ENCODE peak calls at places on chromosomes 12 and 14, in five cellular contexts. X, F, C, T and V are unnamed samples.

GRCh38 chr12:130924946-130925345 is 28.8 kb upstream of the ADGRD1 start:
- DNase-seq in X (no peak), F (peak), C (no peak), T (no peak), V (no peak)

GRCh38 chr12:56040963-56041578 is 647 bp upstream of the RPS26 start:
- DNase-seq in X (no peak), F (no peak), C (no peak), T (no peak), V (no peak)

GRCh38 chr12:48004941-48005749 is 869 bp upstream of the COL2A1 start:
- DNase-seq in X (no peak), F (no peak), C (no peak), T (no peak), V (no peak)

GRCh38 chr14:74945852-74946658 is 9.3 kb downstream of the PGF start:
- DNase-seq in X (no peak), F (peak), C (peak), T (peak), V (no peak)

GRCh38 chr12:48351022-48351708 is 446 bp upstream of the ZNF641 start:
- DNase-seq in X (no peak), F (peak), C (peak), T (peak), V (no peak)

GRCh38 chr12:21323736-21324135 is 11.0 kb downstream of the SLCO1A2 start:
- DNase-seq in X (no peak), F (no peak), C (no peak), T (no peak), V (no peak)

GRCh38 chr12:52667509-52667908 is 12.7 kb downstream of the KRT1 start:
- DNase-seq in X (no peak), F (no peak), C (no peak), T (no peak), V (no peak)

GRCh38 chr14:75645051-75645450 is 15.6 kb downstream of the ERG28 start:
- DNase-seq in X (no peak), F (no peak), C (no peak), T (no peak), V (no peak)

GRCh38 chr12:132488127-132489077 is 1.5 kb upstream of the FBRSL1 start:
- DNase-seq in X (peak), F (peak), C (no peak), T (peak), V (peak)

GRCh38 chr14:20866963-20867362 is 24.2 kb upstream of the RNASE3 start:
- DNase-seq in X (no peak), F (no peak), C (no peak), T (no peak), V (no peak)

GRCh38 chr12:7907009-7907408 is 29.0 kb downstream of the SLC2A3 start:
- DNase-seq in X (no peak), F (no peak), C (no peak), T (no peak), V (no peak)

GRCh38 chr12:89661706-89662330 is 46.8 kb downstream of the ATP2B1 start:
- DNase-seq in X (no peak), F (no peak), C (no peak), T (no peak), V (no peak)

GRCh38 chr14:54772451-54772881 is 130.2 kb downstream of the GCH1 start:
- DNase-seq in X (no peak), F (no peak), C (no peak), T (no peak), V (no peak)

GRCh38 chr14:23538785-23539184 is 12.8 kb downstream of the ZFHX2 start:
- DNase-seq in X (no peak), F (no peak), C (no peak), T (no peak), V (no peak)

GRCh38 chr12:3363608-3364007 is 127.4 kb upstream of the PRMT8 start:
- DNase-seq in X (no peak), F (no peak), C (no peak), T (peak), V (no peak)

GRCh38 chr12:28824849-28825248 is 324.2 kb upstream of the FAR2 start:
- DNase-seq in X (no peak), F (no peak), C (no peak), T (no peak), V (no peak)

GRCh38 chr12:130988261-130989175 is 34.8 kb downstream of the ADGRD1 start:
- DNase-seq in X (no peak), F (no peak), C (no peak), T (no peak), V (no peak)

GRCh38 chr12:50615534-50616296 is 110.9 kb downstream of the DIP2B start:
- DNase-seq in X (no peak), F (no peak), C (no peak), T (no peak), V (no peak)

GRCh38 chr14:63295991-63296630 is 22.6 kb downstream of the GPHB5 start:
- DNase-seq in X (no peak), F (no peak), C (no peak), T (no peak), V (no peak)

GRCh38 chr14:68666206-68666730 is 126.6 kb downstream of the ZFP36L1 start:
- DNase-seq in X (no peak), F (no peak), C (no peak), T (no peak), V (no peak)

GRCh38 chr14:25843761-25844470 is 753.9 kb downstream of the NOVA1 start:
- DNase-seq in X (no peak), F (no peak), C (no peak), T (no peak), V (no peak)

GRCh38 chr12:85190728-85191127 is 89.3 kb upstream of the ALX1 start:
- DNase-seq in X (no peak), F (no peak), C (no peak), T (no peak), V (no peak)

GRCh38 chr14:51491776-51492175 is 159.9 kb upstream of the FRMD6 start:
- DNase-seq in X (no peak), F (no peak), C (no peak), T (no peak), V (no peak)
- TF ChIP-seq CTCF in X (no peak), F (no peak), C (no peak), T (no peak), V (no peak)

GRCh38 chr12:11171953-11172675 is 1.1 kb downstream of the SMIM10L1 start:
- DNase-seq in X (no peak), F (no peak), C (no peak), T (no peak), V (no peak)

GRCh38 chr12:11166300-11166699 is 4.7 kb upstream of the SMIM10L1 start:
- DNase-seq in X (no peak), F (no peak), C (no peak), T (no peak), V (no peak)

GRCh38 chr12:11170810-11171144 is 217 bp upstream of the SMIM10L1 start:
- DNase-seq in X (no peak), F (no peak), C (no peak), T (no peak), V (no peak)

GRCh38 chr12:11174022-11174421 is 3.0 kb downstream of the SMIM10L1 start:
- DNase-seq in X (no peak), F (no peak), C (no peak), T (no peak), V (no peak)

DNA sequence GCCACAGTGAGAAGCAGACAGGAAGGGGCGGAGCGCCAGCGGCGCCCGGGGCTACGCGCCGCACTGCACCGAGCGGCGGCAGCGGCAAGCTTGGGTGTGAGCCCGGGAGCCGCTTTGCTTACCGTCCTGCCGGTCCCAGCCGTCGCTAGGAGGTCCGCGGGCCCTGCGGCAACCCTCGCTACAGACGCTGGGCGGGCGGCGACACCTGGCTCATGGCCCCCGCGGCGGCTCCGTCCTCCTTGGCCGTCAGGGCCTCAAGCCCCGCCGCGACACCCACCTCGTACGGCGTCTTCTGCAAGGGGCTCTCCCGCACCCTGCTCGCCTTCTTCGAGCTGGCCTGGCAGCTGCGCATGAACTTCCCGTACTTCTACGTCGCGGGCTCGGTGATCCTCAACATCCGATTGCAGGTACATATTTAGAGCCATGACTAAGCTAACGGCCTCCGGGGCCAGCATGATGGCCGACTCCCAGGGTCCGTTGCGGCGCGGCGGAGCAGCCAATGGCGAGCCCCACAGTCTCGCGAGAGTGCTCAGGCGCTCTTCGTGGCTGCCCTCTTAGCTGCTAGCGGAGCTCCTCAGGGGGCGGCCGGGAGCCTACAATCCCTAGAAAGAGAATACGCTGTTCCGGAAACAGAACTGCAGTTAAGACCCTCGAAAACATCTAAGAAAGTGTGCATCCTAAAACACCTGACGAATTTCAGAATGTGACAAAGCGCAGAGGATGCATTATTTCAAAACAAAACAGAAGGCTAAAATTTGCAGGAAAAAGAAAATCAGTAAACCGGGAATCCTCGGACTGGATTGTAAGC is at the start of gene SMIM10L1:
- DNase-seq in X (peak), F (peak), C (peak), T (peak), V (peak)
- TF ChIP-seq CTCF in X (no peak), F (no peak), C (no peak), T (no peak), V (peak)

GRCh38 chr14:102140750-102141145 is 1.1 kb downstream of the WDR20 start:
- DNase-seq in X (no peak), F (no peak), C (no peak), T (no peak), V (no peak)

GRCh38 chr14:102138935-102139247 is 806 bp upstream of the WDR20 start:
- DNase-seq in X (no peak), F (no peak), C (no peak), T (no peak), V (no peak)

GRCh38 chr14:102140027-102140749 is 491 bp downstream of the WDR20 start:
- DNase-seq in X (no peak), F (peak), C (no peak), T (peak), V (no peak)

GRCh38 chr14:102138535-102138934 is 1.2 kb upstream of the WDR20 start:
- DNase-seq in X (no peak), F (no peak), C (no peak), T (no peak), V (no peak)

GRCh38 chr14:102139248-102140026 is at the start of gene WDR20:
- DNase-seq in X (peak), F (peak), C (peak), T (peak), V (peak)
- TF ChIP-seq CTCF in X (no peak), F (no peak), C (no peak), T (no peak), V (no peak)

GRCh38 chr12:125092872-125093680 is 27.8 kb downstream of the AACS start:
- DNase-seq in X (peak), F (no peak), C (no peak), T (no peak), V (no peak)
- TF ChIP-seq CTCF in X (peak), F (no peak), C (no peak), T (no peak), V (no peak)

DNA sequence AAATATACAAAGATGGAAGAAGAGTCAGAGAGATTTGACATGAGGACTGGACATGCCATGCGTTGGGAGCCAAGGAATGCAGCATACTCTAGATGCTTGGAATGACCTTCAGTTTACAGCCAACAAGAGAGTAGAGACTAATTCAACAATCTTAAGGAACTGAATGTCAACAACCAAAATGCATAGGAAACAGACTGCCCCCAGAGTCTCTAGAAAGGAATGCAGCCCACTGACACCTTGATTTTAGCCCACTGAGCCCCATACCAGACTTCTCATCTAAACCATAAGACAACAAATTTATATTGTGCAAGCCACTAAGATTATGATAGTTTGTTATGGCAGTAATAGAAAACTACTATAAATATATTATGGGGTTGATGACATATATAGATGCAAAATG is 611.2 kb downstream of the RPS29 start:
- DNase-seq in X (no peak), F (no peak), C (no peak), T (no peak), V (no peak)
- TF ChIP-seq CTCF in X (no peak), F (no peak), C (no peak), T (no peak), V (no peak)

GRCh38 chr12:96241484-96242256 is 47.5 kb downstream of the ELK3 start:
- DNase-seq in X (no peak), F (peak), C (peak), T (no peak), V (no peak)

GRCh38 chr12:96246926-96247566 is 52.9 kb downstream of the ELK3 start:
- DNase-seq in X (no peak), F (no peak), C (no peak), T (no peak), V (no peak)

GRCh38 chr12:96247567-96247962 is 53.4 kb downstream of the ELK3 start:
- DNase-seq in X (no peak), F (no peak), C (no peak), T (no peak), V (no peak)

GRCh38 chr12:96242597-96242996 is 48.4 kb downstream of the ELK3 start:
- DNase-seq in X (no peak), F (peak), C (no peak), T (no peak), V (no peak)

DNA sequence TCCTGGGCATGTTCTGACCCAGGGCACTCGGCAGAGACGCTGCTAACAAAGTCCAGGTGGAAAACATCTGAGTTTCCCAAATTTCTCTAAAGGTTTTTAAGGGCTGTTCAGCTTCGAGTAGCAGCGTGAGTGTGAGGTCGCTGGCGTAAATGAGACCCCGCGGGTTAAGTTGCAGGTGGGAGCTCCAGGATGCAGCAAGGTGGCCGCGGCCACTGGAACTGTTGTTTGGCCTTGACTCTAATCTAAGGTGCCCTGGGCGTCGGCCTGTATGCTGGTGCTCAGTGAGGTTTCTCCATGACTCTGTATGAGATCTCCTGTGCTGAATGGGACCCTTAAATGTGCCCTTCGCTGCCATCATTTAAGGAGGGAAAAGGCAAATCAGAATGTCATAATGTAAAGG is 50.7 kb downstream of the ELK3 start:
- DNase-seq in X (no peak), F (no peak), C (no peak), T (no peak), V (no peak)
- TF ChIP-seq CTCF in X (no peak), F (no peak), C (no peak), T (no peak), V (no peak)

GRCh38 chr14:77613207-77613606 is 3.2 kb downstream of the SPTLC2 start:
- DNase-seq in X (no peak), F (no peak), C (no peak), T (peak), V (no peak)

GRCh38 chr14:77615231-77616132 is 955 bp downstream of the SPTLC2 start:
- DNase-seq in X (no peak), F (no peak), C (no peak), T (no peak), V (no peak)

GRCh38 chr14:77616133-77616453 is 344 bp downstream of the SPTLC2 start:
- DNase-seq in X (no peak), F (no peak), C (no peak), T (no peak), V (no peak)

GRCh38 chr14:77618381-77618780 is 1.9 kb upstream of the SPTLC2 start:
- DNase-seq in X (no peak), F (no peak), C (no peak), T (peak), V (no peak)

GRCh38 chr14:77616454-77617229 is at the start of gene SPTLC2:
- DNase-seq in X (peak), F (peak), C (peak), T (peak), V (peak)
- TF ChIP-seq CTCF in X (peak), F (no peak), C (no peak), T (no peak), V (no peak)

DNA sequence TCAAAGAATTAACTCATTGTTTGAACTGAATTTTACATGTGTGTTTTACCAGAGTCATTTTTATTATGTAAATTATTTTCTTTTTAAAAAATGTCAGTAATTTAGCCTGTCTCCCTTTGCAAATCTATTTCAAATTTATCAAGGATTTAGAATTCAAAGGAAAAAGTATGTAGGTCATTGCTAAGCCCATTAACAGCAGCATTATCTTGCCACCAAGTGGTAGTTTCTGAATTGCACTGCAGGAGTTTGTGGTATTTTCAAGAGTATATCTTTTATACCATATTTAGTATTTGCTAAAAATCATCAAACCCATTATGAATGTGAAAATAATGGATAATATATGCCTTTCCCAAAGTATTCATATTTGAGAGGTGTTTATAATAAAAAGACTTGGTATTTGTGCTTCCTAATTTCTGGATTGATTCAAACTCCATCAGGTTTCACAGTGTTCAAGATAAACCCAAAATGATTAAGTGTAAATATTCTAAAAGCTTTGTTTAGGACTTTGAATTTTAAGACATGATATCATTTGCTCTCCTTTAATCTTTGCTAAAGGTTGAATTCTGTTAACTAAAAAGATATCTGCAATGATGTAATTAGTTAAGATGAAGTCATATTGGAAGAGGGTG is 711.4 kb downstream of the FSCB start:
- DNase-seq in X (no peak), F (no peak), C (no peak), T (no peak), V (no peak)
- TF ChIP-seq CTCF in X (no peak), F (no peak), C (no peak), T (no peak), V (peak)

DNA sequence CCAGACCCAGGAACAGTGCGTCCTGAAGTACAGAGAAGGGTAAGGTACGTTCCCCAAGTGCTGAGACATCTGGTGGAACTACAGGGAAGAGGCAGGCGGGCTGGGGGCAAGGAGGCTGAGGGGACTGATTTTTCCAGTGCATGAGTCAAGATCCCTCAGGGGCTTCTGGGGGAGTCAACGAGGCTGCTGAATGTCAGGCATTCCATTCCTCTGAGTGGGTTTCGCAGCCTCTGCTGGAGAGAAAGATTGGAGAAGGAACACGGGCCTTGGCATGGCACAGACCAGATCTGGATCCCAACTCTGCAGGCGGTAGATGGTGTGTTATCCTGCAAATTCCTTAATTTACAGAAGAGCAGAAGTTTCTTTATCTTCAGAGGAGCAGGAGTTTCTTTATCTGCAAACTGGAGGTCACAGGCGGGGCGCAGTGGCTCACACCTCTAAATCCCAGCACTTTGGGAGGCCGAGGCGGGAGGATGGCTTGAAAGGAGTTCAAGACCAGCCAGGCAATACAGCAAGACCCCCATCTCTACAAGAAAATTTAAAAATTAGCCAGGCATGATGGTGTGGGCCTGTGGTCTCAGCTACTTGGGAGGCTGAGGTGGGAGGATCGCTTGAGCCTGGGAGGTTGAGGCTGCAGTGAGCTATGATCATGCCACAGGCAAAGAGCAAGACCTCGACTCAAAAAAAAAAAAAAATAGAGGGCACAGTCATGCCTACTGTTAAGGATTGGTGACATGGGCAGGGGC is 132.6 kb upstream of the MAP1LC3B2 start:
- DNase-seq in X (peak), F (no peak), C (peak), T (peak), V (peak)
- TF ChIP-seq CTCF in X (no peak), F (peak), C (peak), T (no peak), V (peak)